ENCODE peak calls at places on chromosomes 6 and 20, in ten cellular contexts. S, H, B, R, Y, D, O, Q, W and V are unnamed samples.

GRCh38 chr6:4017847-4018193 is 61.1 kb downstream of the FAM217A start:
- DNase-seq in S (peak), H (no peak), B (no peak), R (no peak), Y (peak), D (peak), O (peak), Q (peak), W (no peak), V (peak)

GRCh38 chr6:130908188-130908587 is 81.0 kb downstream of the SMLR1 start:
- DNase-seq in S (no peak), H (no peak), B (no peak), R (no peak), Y (no peak), D (no peak), O (no peak), Q (no peak), W (no peak), V (no peak)

GRCh38 chr6:141426400-141426980 is 706.2 kb upstream of the GJE1 start:
- DNase-seq in S (no peak), H (no peak), B (no peak), R (no peak), Y (no peak), D (no peak), O (no peak), Q (no peak), W (no peak), V (no peak)

GRCh38 chr6:163409712-163410111 is 4.8 kb upstream of the QKI start:
- DNase-seq in S (no peak), H (no peak), B (no peak), R (no peak), Y (no peak), D (no peak), O (peak), Q (no peak), W (no peak), V (no peak)

GRCh38 chr6:22717906-22718305 is 148.5 kb downstream of the HDGFL1 start:
- DNase-seq in S (no peak), H (peak), B (no peak), R (no peak), Y (no peak), D (no peak), O (no peak), Q (no peak), W (no peak), V (no peak)

GRCh38 chr6:156776470-156776840 is 723 bp upstream of the ARID1B start:
- DNase-seq in S (no peak), H (no peak), B (no peak), R (peak), Y (peak), D (peak), O (no peak), Q (peak), W (no peak), V (peak)

GRCh38 chr6:16514249-16514648 is 247.0 kb downstream of the ATXN1 start:
- DNase-seq in S (no peak), H (no peak), B (no peak), R (peak), Y (peak), D (peak), O (peak), Q (peak), W (no peak), V (peak)

GRCh38 chr6:43077981-43078411 is 1.9 kb downstream of the PTK7 start:
- DNase-seq in S (no peak), H (no peak), B (no peak), R (no peak), Y (no peak), D (no peak), O (no peak), Q (peak), W (no peak), V (peak)

GRCh38 chr6:7136859-7137334 is 29.1 kb downstream of the RREB1 start:
- DNase-seq in S (no peak), H (no peak), B (no peak), R (no peak), Y (no peak), D (no peak), O (no peak), Q (no peak), W (no peak), V (no peak)

GRCh38 chr6:9711313-9711712 is 703.6 kb downstream of the TFAP2A start:
- DNase-seq in S (no peak), H (no peak), B (no peak), R (no peak), Y (no peak), D (no peak), O (no peak), Q (no peak), W (no peak), V (peak)

GRCh38 chr6:113855500-113856010 is 1.6 kb upstream of the MARCKS start:
- DNase-seq in S (peak), H (peak), B (no peak), R (peak), Y (no peak), D (peak), O (no peak), Q (peak), W (no peak), V (peak)

GRCh38 chr20:13261460-13262301 is 40.6 kb downstream of the ISM1 start:
- DNase-seq in S (no peak), H (no peak), B (peak), R (peak), Y (peak), D (peak), O (peak), Q (peak), W (peak), V (peak)

GRCh38 chr6:126516411-126516810 is 176.5 kb downstream of the CENPW start:
- DNase-seq in S (no peak), H (no peak), B (no peak), R (no peak), Y (no peak), D (no peak), O (no peak), Q (no peak), W (no peak), V (no peak)

GRCh38 chr20:38167851-38168760 is 3.0 kb upstream of the TGM2 start:
- DNase-seq in S (no peak), H (peak), B (no peak), R (no peak), Y (peak), D (peak), O (no peak), Q (peak), W (no peak), V (peak)

GRCh38 chr20:61580958-61581824 is 329.1 kb downstream of the CDH4 start:
- DNase-seq in S (no peak), H (peak), B (no peak), R (no peak), Y (no peak), D (no peak), O (no peak), Q (no peak), W (no peak), V (no peak)

GRCh38 chr20:58700121-58700780 is 7.7 kb downstream of the NPEPL1 start:
- DNase-seq in S (no peak), H (no peak), B (no peak), R (no peak), Y (no peak), D (no peak), O (no peak), Q (peak), W (no peak), V (no peak)

GRCh38 chr6:7721654-7722053 is 4.2 kb upstream of the BMP6 start:
- DNase-seq in S (peak), H (no peak), B (no peak), R (no peak), Y (no peak), D (peak), O (no peak), Q (peak), W (no peak), V (peak)

GRCh38 chr6:14828146-14828705 is 417.6 kb upstream of the JARID2 start:
- DNase-seq in S (no peak), H (no peak), B (no peak), R (no peak), Y (no peak), D (no peak), O (no peak), Q (no peak), W (no peak), V (no peak)

GRCh38 chr6:43250992-43251373 is 7.7 kb downstream of the TTBK1 start:
- DNase-seq in S (no peak), H (no peak), B (no peak), R (no peak), Y (no peak), D (no peak), O (no peak), Q (no peak), W (no peak), V (no peak)

GRCh38 chr6:40338306-40338705 is 248.9 kb downstream of the LRFN2 start:
- DNase-seq in S (peak), H (no peak), B (no peak), R (no peak), Y (no peak), D (no peak), O (no peak), Q (no peak), W (no peak), V (no peak)

GRCh38 chr6:82959385-82959941 is 106.2 kb downstream of the UBE3D start:
- DNase-seq in S (no peak), H (no peak), B (no peak), R (no peak), Y (peak), D (peak), O (peak), Q (peak), W (no peak), V (peak)

GRCh38 chr20:2237059-2237458 is 58.7 kb upstream of the TGM3 start:
- DNase-seq in S (no peak), H (peak), B (no peak), R (no peak), Y (peak), D (peak), O (peak), Q (peak), W (no peak), V (peak)

GRCh38 chr6:135922746-135923145 is 71.2 kb downstream of the PDE7B start:
- DNase-seq in S (no peak), H (no peak), B (no peak), R (no peak), Y (no peak), D (peak), O (no peak), Q (peak), W (no peak), V (peak)

GRCh38 chr6:46468611-46469010 is 22.6 kb downstream of the RCAN2 start:
- DNase-seq in S (no peak), H (no peak), B (no peak), R (no peak), Y (no peak), D (no peak), O (no peak), Q (no peak), W (no peak), V (peak)

GRCh38 chr6:71982385-71982784 is 96.0 kb downstream of the RIMS1 start:
- DNase-seq in S (no peak), H (no peak), B (no peak), R (no peak), Y (no peak), D (no peak), O (no peak), Q (no peak), W (no peak), V (no peak)

GRCh38 chr20:47659904-47660601 is 125.2 kb downstream of the SULF2 start:
- DNase-seq in S (no peak), H (no peak), B (no peak), R (no peak), Y (no peak), D (no peak), O (no peak), Q (no peak), W (no peak), V (peak)

GRCh38 chr20:58296328-58296837 is 13.1 kb upstream of the RAB22A start:
- DNase-seq in S (no peak), H (no peak), B (no peak), R (no peak), Y (no peak), D (no peak), O (no peak), Q (peak), W (no peak), V (no peak)

GRCh38 chr20:47551240-47551639 is 49.6 kb downstream of the NCOA3 start:
- DNase-seq in S (no peak), H (no peak), B (no peak), R (no peak), Y (no peak), D (no peak), O (no peak), Q (no peak), W (no peak), V (no peak)

GRCh38 chr20:3255728-3256127 is 16.7 kb upstream of the SLC4A11 start:
- DNase-seq in S (no peak), H (no peak), B (no peak), R (no peak), Y (no peak), D (no peak), O (no peak), Q (no peak), W (no peak), V (no peak)

GRCh38 chr20:2626853-2627541 is 25.4 kb upstream of the NOP56 start:
- DNase-seq in S (no peak), H (peak), B (no peak), R (no peak), Y (no peak), D (peak), O (no peak), Q (peak), W (no peak), V (peak)

GRCh38 chr6:34671801-34672656 is 24.5 kb downstream of the ILRUN start:
- DNase-seq in S (no peak), H (peak), B (peak), R (peak), Y (peak), D (no peak), O (peak), Q (peak), W (peak), V (peak)

GRCh38 chr6:44662461-44663121 is 275.1 kb downstream of the CDC5L start:
- DNase-seq in S (no peak), H (no peak), B (no peak), R (no peak), Y (no peak), D (peak), O (peak), Q (no peak), W (no peak), V (peak)

GRCh38 chr6:108872001-108872974 is 24.1 kb downstream of the ARMC2 start:
- DNase-seq in S (peak), H (no peak), B (peak), R (peak), Y (no peak), D (no peak), O (no peak), Q (no peak), W (peak), V (no peak)

GRCh38 chr6:22747576-22747975 is 178.2 kb downstream of the HDGFL1 start:
- DNase-seq in S (no peak), H (no peak), B (no peak), R (no peak), Y (no peak), D (no peak), O (no peak), Q (peak), W (no peak), V (no peak)

GRCh38 chr6:82365011-82365751 is 1.6 kb downstream of the TPBG start:
- DNase-seq in S (no peak), H (peak), B (no peak), R (peak), Y (peak), D (peak), O (peak), Q (peak), W (no peak), V (peak)

GRCh38 chr20:31966991-31967655 is 828 bp upstream of the XKR7 start:
- DNase-seq in S (no peak), H (no peak), B (no peak), R (no peak), Y (no peak), D (no peak), O (peak), Q (no peak), W (no peak), V (no peak)

GRCh38 chr6:130503146-130503545 is 137.3 kb downstream of the TMEM200A start:
- DNase-seq in S (no peak), H (no peak), B (no peak), R (no peak), Y (no peak), D (peak), O (no peak), Q (peak), W (no peak), V (peak)

GRCh38 chr6:84645563-84646266 is 118.7 kb downstream of the TBX18 start:
- DNase-seq in S (no peak), H (no peak), B (no peak), R (no peak), Y (no peak), D (peak), O (no peak), Q (peak), W (no peak), V (peak)

GRCh38 chr6:9388596-9388995 is 953.3 kb upstream of the SLC35B3 start:
- DNase-seq in S (no peak), H (no peak), B (no peak), R (no peak), Y (no peak), D (no peak), O (no peak), Q (no peak), W (no peak), V (no peak)